ENCODE peak calls at places on chromosomes 4 and X, in five cellular contexts. F is small intestine; T is mesenchymal stem cell; I is tibial artery; A is naive thymus-derived CD4-positive, alpha-beta T cell. Y is an unnamed sample.
A peak's percentile ranks its signal among the peaks of the same experiment; 100 is the strongest.

GRCh38 chrX:17242470-17242869 is 132.5 kb upstream of the NHS start:
- DNase-seq in F (peak; percentile 48), T (peak; percentile 18), I (peak; percentile 59), A (no peak), Y (no peak)

GRCh38 chrX:80485543-80485942 is 65.3 kb downstream of the TENT5D start:
- DNase-seq in F (no peak), T (no peak), I (no peak), A (no peak), Y (no peak)

GRCh38 chrX:103533428-103534216 is 14.3 kb upstream of the RAB40A start:
- DNase-seq in F (peak; percentile 57), T (peak; percentile 60), I (peak; percentile 85), A (peak; percentile 31), Y (peak; percentile 75)

GRCh38 chr4:101292901-101293300 is 54.4 kb downstream of the PPP3CA start:
- DNase-seq in F (no peak), T (no peak), I (no peak), A (no peak), Y (no peak)

GRCh38 chr4:156378053-156378665 is 424.5 kb upstream of the CTSO start:
- DNase-seq in F (peak; percentile 24), T (peak; percentile 72), I (no peak), A (no peak), Y (no peak)

GRCh38 chr4:55399581-55399980 is 3.8 kb downstream of the TMEM165 start:
- DNase-seq in F (no peak), T (no peak), I (no peak), A (no peak), Y (no peak)

GRCh38 chr4:66430856-66431255 is 760.6 kb upstream of the EPHA5 start:
- DNase-seq in F (no peak), T (peak; percentile 27), I (no peak), A (no peak), Y (no peak)

GRCh38 chr4:106893903-106894302 is 142.2 kb downstream of the DKK2 start:
- DNase-seq in F (no peak), T (no peak), I (peak; percentile 51), A (no peak), Y (peak; percentile 31)

GRCh38 chr4:157075811-157076577 is at the start of gene GLRB:
- DNase-seq in F (peak; percentile 2), T (peak; percentile 48), I (peak; percentile 64), A (no peak), Y (peak; percentile 84)

GRCh38 chrX:40933132-40934078 is 151.8 kb upstream of the USP9X start:
- DNase-seq in F (peak; percentile 31), T (peak; percentile 70), I (no peak), A (peak; percentile 10), Y (no peak)

GRCh38 chrX:139933904-139934303 is 1.1 kb upstream of the ATP11C start:
- DNase-seq in F (peak; percentile 78), T (no peak), I (no peak), A (no peak), Y (no peak)

GRCh38 chr4:158856852-158857251 is 88.0 kb downstream of the FNIP2 start:
- DNase-seq in F (peak; percentile 41), T (peak; percentile 59), I (no peak), A (no peak), Y (no peak)

GRCh38 chrX:123267220-123267619 is 83.1 kb downstream of the GRIA3 start:
- DNase-seq in F (no peak), T (no peak), I (no peak), A (no peak), Y (no peak)

GRCh38 chr4:129342820-129343219 is 246.9 kb downstream of the C4orf33 start:
- DNase-seq in F (peak; percentile 96), T (peak; percentile 91), I (no peak), A (no peak), Y (no peak)

GRCh38 chr4:107210450-107211239 is 174.5 kb upstream of the DKK2 start:
- DNase-seq in F (no peak), T (peak; percentile 21), I (no peak), A (no peak), Y (no peak)

GRCh38 chr4:81688085-81688484 is 216.4 kb upstream of the RASGEF1B start:
- DNase-seq in F (peak; percentile 11), T (no peak), I (no peak), A (no peak), Y (no peak)

GRCh38 chr4:111681751-111682150 is 463.5 kb upstream of the FAM241A start:
- DNase-seq in F (no peak), T (no peak), I (no peak), A (no peak), Y (no peak)

GRCh38 chr4:119744580-119744979 is 116.0 kb upstream of the PDE5A start:
- DNase-seq in F (no peak), T (no peak), I (no peak), A (no peak), Y (no peak)

GRCh38 chr4:125357675-125358074 is 42.9 kb downstream of the FAT4 start:
- DNase-seq in F (no peak), T (no peak), I (no peak), A (no peak), Y (no peak)

GRCh38 chr4:69744157-69744478 is 16.3 kb downstream of the SULT1B1 start:
- DNase-seq in F (no peak), T (no peak), I (no peak), A (no peak), Y (no peak)

GRCh38 chr4:26490111-26490979 is at the start of gene CCKAR:
- DNase-seq in F (no peak), T (no peak), I (no peak), A (no peak), Y (no peak)

DNA sequence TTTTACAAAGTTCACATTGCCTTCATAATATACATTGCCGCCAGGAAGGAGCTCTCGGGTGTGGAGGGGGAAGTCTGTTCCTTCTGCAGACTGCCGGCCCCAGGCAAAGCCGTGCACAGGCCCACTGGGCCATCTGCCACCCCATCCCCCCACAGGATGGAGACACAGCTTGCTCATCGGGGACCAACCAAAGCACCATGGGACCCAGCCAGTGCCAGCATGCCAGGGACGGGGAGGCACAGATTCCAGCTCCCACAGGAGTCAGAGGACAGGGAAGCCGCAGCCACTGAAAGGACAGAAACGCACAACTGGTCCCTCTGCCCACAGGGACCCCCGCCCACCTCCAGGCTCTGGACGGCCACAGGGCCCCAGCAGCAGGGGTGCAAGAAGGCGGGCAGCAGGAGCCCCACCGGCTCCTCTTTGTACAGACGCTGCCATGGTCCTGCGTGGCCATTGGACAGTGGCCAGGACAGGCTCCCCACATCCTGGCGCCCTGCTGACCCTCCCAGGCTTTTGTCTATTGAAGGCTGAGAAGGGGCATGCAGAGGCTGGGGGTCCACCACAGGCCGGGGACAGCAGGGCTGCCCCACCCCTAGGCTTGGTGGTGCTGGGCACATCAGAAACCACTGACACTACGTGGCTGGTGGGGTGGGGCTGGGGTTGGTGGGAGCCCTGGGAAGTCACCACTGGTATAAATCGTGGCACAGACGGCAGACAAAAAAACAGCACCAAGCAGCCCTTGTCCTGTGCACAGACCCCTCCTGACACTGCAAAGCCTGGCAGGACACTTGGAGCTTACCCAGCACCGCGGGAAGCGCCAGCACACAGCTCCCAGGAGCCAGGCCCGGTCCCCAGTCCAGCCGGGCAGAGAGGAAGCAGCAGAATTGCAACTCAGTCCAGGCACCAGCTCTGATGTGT is 89.0 kb downstream of the FAM53A start:
- DNase-seq in F (no peak), T (no peak), I (no peak), A (no peak), Y (peak; percentile 32)
- H3K4me1 ChIP-seq in F (no peaks in the 10 kb centered on the region), T (no peaks in the 10 kb centered on the region), I (no peaks in the 10 kb centered on the region), A (no peaks in the 10 kb centered on the region), Y (no peaks in the 10 kb centered on the region)

GRCh38 chr4:98517444-98518021 is 140.9 kb downstream of the TSPAN5 start:
- DNase-seq in F (no peak), T (peak; percentile 83), I (no peak), A (no peak), Y (no peak)

GRCh38 chr4:98521486-98521885 is 136.9 kb downstream of the TSPAN5 start:
- DNase-seq in F (no peak), T (no peak), I (no peak), A (no peak), Y (no peak)

GRCh38 chr4:98518555-98519267 is 139.7 kb downstream of the TSPAN5 start:
- DNase-seq in F (no peak), T (no peak), I (no peak), A (no peak), Y (no peak)

GRCh38 chr4:98522062-98522461 is 136.3 kb downstream of the TSPAN5 start:
- DNase-seq in F (no peak), T (peak; percentile 20), I (no peak), A (no peak), Y (no peak)

DNA sequence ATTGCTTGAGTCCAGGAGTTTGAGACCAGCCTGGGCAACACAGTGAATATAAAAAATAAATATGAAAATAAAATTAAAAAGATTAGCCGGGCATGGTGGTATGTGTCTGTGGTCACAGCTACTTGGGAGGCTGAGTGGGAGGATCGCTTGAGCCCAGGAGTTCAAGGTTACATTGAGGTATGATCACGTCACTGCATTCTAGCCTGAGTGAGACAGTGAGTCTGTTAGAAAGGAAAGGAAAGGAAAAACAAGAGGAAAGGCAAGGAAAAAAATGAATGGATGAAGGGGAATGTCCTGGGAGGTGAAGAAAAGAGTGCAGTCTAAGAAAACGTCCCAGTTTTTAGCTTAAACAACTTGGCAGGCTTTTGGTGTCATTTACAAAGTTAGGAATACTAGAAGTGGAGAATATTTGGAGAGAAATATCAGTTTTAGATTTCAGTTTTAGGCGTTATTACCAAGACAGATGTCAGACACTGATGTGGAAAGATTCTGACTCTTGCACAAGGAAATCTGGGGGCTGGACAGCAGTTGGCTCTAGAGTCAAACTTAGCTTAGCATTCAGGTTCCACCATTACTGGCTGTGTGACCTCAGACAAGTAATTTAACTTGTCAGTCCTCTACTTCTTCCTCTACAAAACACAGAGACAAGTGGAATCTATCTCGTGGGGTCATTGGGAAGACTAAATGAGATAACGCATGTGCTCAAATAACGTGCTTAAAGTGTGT is 139.0 kb downstream of the TSPAN5 start:
- DNase-seq in F (no peak), T (peak; percentile 33), I (no peak), A (no peak), Y (no peak)
- H3K4me1 ChIP-seq in F (no peaks in the 10 kb centered on the region), T (peaks cover 22% of the 10 kb centered on the region), I (no peaks in the 10 kb centered on the region), A (no peaks in the 10 kb centered on the region), Y (no peaks in the 10 kb centered on the region)

GRCh38 chr4:2480649-2481048 is 11.7 kb downstream of the RNF4 start:
- DNase-seq in F (peak; percentile 75), T (no peak), I (no peak), A (no peak), Y (peak; percentile 35)

GRCh38 chr4:2483237-2483636 is 14.3 kb downstream of the RNF4 start:
- DNase-seq in F (peak; percentile 81), T (no peak), I (no peak), A (no peak), Y (no peak)

GRCh38 chr4:2482192-2482591 is 13.3 kb downstream of the RNF4 start:
- DNase-seq in F (no peak), T (no peak), I (no peak), A (no peak), Y (peak; percentile 73)

GRCh38 chr4:2484169-2484568 is 15.3 kb downstream of the RNF4 start:
- DNase-seq in F (no peak), T (no peak), I (no peak), A (no peak), Y (no peak)

GRCh38 chr4:2482693-2483092 is 13.8 kb downstream of the RNF4 start:
- DNase-seq in F (peak; percentile 93), T (no peak), I (no peak), A (no peak), Y (no peak)
- H3K4me1 ChIP-seq in F (peaks cover 35% of the 10 kb centered on the region), T (peaks cover 15% of the 10 kb centered on the region), I (no peaks in the 10 kb centered on the region), A (peaks cover 82% of the 10 kb centered on the region), Y (no peaks in the 10 kb centered on the region)

DNA sequence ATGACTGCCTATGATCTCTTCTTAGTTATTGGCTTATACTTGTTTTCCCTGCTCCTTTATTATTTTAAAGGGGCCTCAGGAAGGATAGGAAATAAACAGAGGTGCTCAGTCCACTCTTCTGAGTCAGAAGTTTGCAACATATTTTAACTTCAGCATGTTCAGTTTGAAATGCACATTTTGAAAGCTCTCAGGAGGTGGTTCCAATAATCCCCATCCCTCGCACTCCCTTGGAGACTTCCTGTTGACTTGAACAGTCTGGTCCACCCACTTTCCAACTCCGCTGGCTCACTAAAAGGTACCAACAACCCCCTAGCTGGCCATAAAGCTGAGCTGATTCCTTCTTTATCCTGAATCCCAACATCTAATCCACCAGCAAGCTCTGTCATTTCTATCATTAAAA is 78.3 kb upstream of the DUSP21 start:
- DNase-seq in F (no peak), T (no peak), I (no peak), A (no peak), Y (no peak)
- H3K4me1 ChIP-seq in F (no peaks in the 10 kb centered on the region), T (no peaks in the 10 kb centered on the region), I (no peaks in the 10 kb centered on the region), A (no peaks in the 10 kb centered on the region), Y (no peaks in the 10 kb centered on the region)

Y was measured in aorta.